ENCODE peak calls at places on chromosomes 4 and X, in five cellular contexts. Z is head of caudate nucleus, A is fibroblast of lung, I is ACHN, D is smooth muscle cell of the brain vasculature. O is an unnamed sample.

GRCh38 chr4:86497980-86498379 is 96.1 kb upstream of the PTPN13 start:
- DNase-seq in Z (peak; percentile 57), A (no peak), I (no peak), D (no peak), O (peak; percentile 80)

GRCh38 chr4:156523492-156523891 is 448.1 kb downstream of the PDGFC start:
- DNase-seq in Z (no peak), A (no peak), I (no peak), D (no peak), O (no peak)

GRCh38 chrX:143837444-143837843 is 46.4 kb upstream of the UBE2NL start:
- DNase-seq in Z (no peak), A (no peak), I (no peak), D (no peak), O (no peak)

GRCh38 chr4:59553063-59553738 is 1646.9 kb upstream of the ADGRL3 start:
- DNase-seq in Z (no peak), A (no peak), I (peak; percentile 22), D (peak; percentile 7), O (no peak)

GRCh38 chrX:23509256-23509655 is 158.0 kb upstream of the PRDX4 start:
- DNase-seq in Z (no peak), A (no peak), I (no peak), D (no peak), O (no peak)

GRCh38 chrX:130082244-130083106 is 27.8 kb downstream of the ELF4 start:
- DNase-seq in Z (no peak), A (no peak), I (no peak), D (no peak), O (no peak)

GRCh38 chrX:48938721-48939416 is 18.5 kb downstream of the OTUD5 start:
- DNase-seq in Z (no peak), A (no peak), I (no peak), D (no peak), O (no peak)

GRCh38 chr4:1492636-1493539 is 86.6 kb upstream of the NKX1-1 start:
- DNase-seq in Z (no peak), A (no peak), I (no peak), D (no peak), O (no peak)

GRCh38 chrX:3377560-3377959 is 31.1 kb upstream of the MXRA5 start:
- DNase-seq in Z (no peak), A (no peak), I (no peak), D (no peak), O (no peak)

GRCh38 chr4:14178421-14178820 is 550.9 kb upstream of the BOD1L1 start:
- DNase-seq in Z (no peak), A (peak; percentile 50), I (peak; percentile 14), D (no peak), O (no peak)

GRCh38 chrX:148024425-148025148 is 43.5 kb downstream of the FMR1NB start:
- DNase-seq in Z (no peak), A (no peak), I (no peak), D (no peak), O (peak; percentile 10)

GRCh38 chr4:27506401-27506800 is 645.8 kb downstream of the STIM2 start:
- DNase-seq in Z (no peak), A (no peak), I (no peak), D (no peak), O (no peak)

GRCh38 chrX:11125079-11125478 is 13.9 kb downstream of the HCCS start:
- DNase-seq in Z (no peak), A (no peak), I (no peak), D (no peak), O (no peak)

GRCh38 chr4:127732623-127733199 is 2.5 kb downstream of the SLC25A31 start:
- DNase-seq in Z (no peak), A (peak; percentile 73), I (peak; percentile 48), D (no peak), O (peak; percentile 44)

GRCh38 chr4:169690787-169691186 is 67.0 kb downstream of the HPF1 start:
- DNase-seq in Z (no peak), A (no peak), I (no peak), D (no peak), O (no peak)

GRCh38 chr4:109302366-109303140 is at the start of gene COL25A1:
- DNase-seq in Z (peak; percentile 75), A (peak; percentile 26), I (peak; percentile 25), D (no peak), O (no peak)

GRCh38 chr4:94126669-94127068 is 81.0 kb upstream of the SMARCAD1 start:
- DNase-seq in Z (no peak), A (peak; percentile 5), I (peak; percentile 5), D (no peak), O (no peak)

GRCh38 chr4:149344436-149344835 is 471.2 kb downstream of the IQCM start:
- DNase-seq in Z (no peak), A (peak; percentile 68), I (no peak), D (peak; percentile 6), O (no peak)

GRCh38 chr4:44725166-44725565 is 1.2 kb downstream of the GNPDA2 start:
- DNase-seq in Z (no peak), A (peak; percentile 9), I (no peak), D (no peak), O (no peak)

GRCh38 chr4:48275247-48275646 is 5.6 kb upstream of the TEC start:
- DNase-seq in Z (no peak), A (peak; percentile 59), I (peak; percentile 48), D (no peak), O (no peak)

GRCh38 chr4:15778191-15778741 is at the start of gene CD38:
- DNase-seq in Z (peak; percentile 59), A (no peak), I (no peak), D (no peak), O (peak; percentile 13)

GRCh38 chr4:151727365-151727764 is 33.4 kb downstream of the GATB start:
- DNase-seq in Z (no peak), A (no peak), I (no peak), D (no peak), O (no peak)

GRCh38 chrX:10048076-10048475 is 80.9 kb downstream of the CLDN34 start:
- DNase-seq in Z (no peak), A (no peak), I (no peak), D (no peak), O (no peak)

GRCh38 chr4:152168960-152169616 is 366.8 kb downstream of the FBXW7 start:
- DNase-seq in Z (no peak), A (no peak), I (no peak), D (no peak), O (no peak)

GRCh38 chr4:161466321-161466720 is 697.5 kb downstream of the FSTL5 start:
- DNase-seq in Z (no peak), A (no peak), I (no peak), D (no peak), O (no peak)